ENCODE peak calls at places on chromosome 6, in four cellular contexts. T is lung microvascular endothelial cell; V is activated CD8-positive, alpha-beta memory T cell treated with anti-CD3 and anti-CD28 coated beads, Interleukin-2, amount 10 ng/mL, durations not matched to agents 7 days and 5 days; D is NT2/D1. R is an unnamed sample.
A peak's percentile ranks its signal among the peaks of the same experiment; 100 is the strongest.

GRCh38 chr6:43703512-43704429 is 16.2 kb upstream of the MRPS18A start:
- DNase-seq in V (no peak), T (no peak), D (no peak), R (no peak)

GRCh38 chr6:122631571-122632249 is 21.5 kb downstream of the PKIB start:
- DNase-seq in D (no peak), V (no peak), T (no peak), R (no peak)

GRCh38 chr6:53699462-53699861 is 33.9 kb upstream of the KLHL31 start:
- DNase-seq in D (no peak), T (no peak), V (no peak), R (no peak)

GRCh38 chr6:148217921-148218320 is 124.7 kb upstream of the SASH1 start:
- DNase-seq in D (no peak), T (no peak), V (no peak), R (no peak)

GRCh38 chr6:39196648-39197047 is 32.6 kb downstream of the KCNK5 start:
- DNase-seq in D (no peak), V (no peak), T (no peak), R (no peak)

GRCh38 chr6:87473419-87473903 is 687 bp downstream of the SLC35A1 start:
- DNase-seq in T (peak; percentile 20), V (peak; percentile 76), D (no peak), R (no peak)

GRCh38 chr6:35071347-35071994 is 69.7 kb downstream of the TCP11 start:
- DNase-seq in D (no peak), V (no peak), T (no peak), R (no peak)

GRCh38 chr6:73586416-73586974 is 65.7 kb upstream of the EEF1A1 start:
- DNase-seq in T (peak; percentile 40), D (no peak), V (no peak), R (no peak)

GRCh38 chr6:156953478-156954146 is 176.4 kb downstream of the ARID1B start:
- DNase-seq in V (no peak), D (peak; percentile 30), T (peak; percentile 97), R (no peak)

GRCh38 chr6:124372076-124372475 is 568.4 kb downstream of the NKAIN2 start:
- DNase-seq in D (no peak), V (no peak), T (no peak), R (no peak)

GRCh38 chr6:52285174-52286068 is 879 bp upstream of the MCM3 start:
- DNase-seq in D (no peak), V (no peak), T (no peak), R (no peak)

GRCh38 chr6:89037156-89037900 is 43.2 kb upstream of the PNRC1 start:
- DNase-seq in T (no peak), D (no peak), V (no peak), R (no peak)

GRCh38 chr6:112886415-112886814 is 539.3 kb downstream of the RFPL4B start:
- DNase-seq in T (no peak), V (no peak), D (no peak), R (no peak)

GRCh38 chr6:105818505-105818904 is 267.6 kb upstream of the PRDM1 start:
- DNase-seq in V (no peak), D (no peak), T (no peak), R (no peak)

GRCh38 chr6:108203189-108204119 is 37.6 kb downstream of the NR2E1 start:
- DNase-seq in T (no peak), V (no peak), D (no peak), R (no peak)

GRCh38 chr6:133609404-133610270 is 279.3 kb upstream of the TCF21 start:
- DNase-seq in T (peak; percentile 99), D (no peak), V (no peak), R (no peak)

GRCh38 chr6:145490068-145490467 is 245.3 kb downstream of the EPM2A start:
- DNase-seq in D (no peak), V (no peak), T (no peak), R (no peak)

GRCh38 chr6:108940741-108941140 is 92.5 kb downstream of the ARMC2 start:
- DNase-seq in V (no peak), T (no peak), D (no peak), R (no peak)

GRCh38 chr6:102619585-102619984 is 1226.1 kb downstream of the GRIK2 start:
- DNase-seq in D (no peak), T (no peak), V (no peak), R (no peak)

R was measured in activated CD4-positive, alpha-beta memory T cell treated with anti-CD3 and anti-CD28 coated beads, Interleukin-2, amount 10 ng/mL, durations not matched to agents 7 days and 5 days.